ENCODE peak calls at places on chromosomes 3 and 15, in four cellular contexts. G is C1 segment of cervical spinal cord, Q is brain microvascular endothelial cell, F is A549. T is an unnamed sample.

GRCh38 chr3:170692720-170693119 is 106.8 kb upstream of the SLC7A14 start:
- DNase-seq in G (no peak), Q (no peak), F (no peak), T (no peak)

GRCh38 chr3:188832146-188832545 is 339.6 kb upstream of the TPRG1 start:
- DNase-seq in G (no peak), Q (no peak), F (no peak), T (no peak)

GRCh38 chr15:28974142-28974541 is 88.4 kb downstream of the APBA2 start:
- DNase-seq in G (no peak), Q (no peak), F (no peak), T (no peak)

GRCh38 chr3:179146911-179147570 is 1.1 kb upstream of the PIK3CA start:
- DNase-seq in G (peak; percentile 48), Q (peak; percentile 71), F (peak; percentile 45), T (no peak)

GRCh38 chr3:129015388-129016105 is 14.4 kb downstream of the EFCC1 start:
- DNase-seq in G (no peak), Q (no peak), F (no peak), T (no peak)

GRCh38 chr3:188389711-188390346 is 235.9 kb downstream of the LPP start:
- DNase-seq in G (peak; percentile 18), Q (no peak), F (no peak), T (no peak)

GRCh38 chr3:194312743-194313281 is 38.3 kb downstream of the CPN2 start:
- DNase-seq in G (no peak), Q (no peak), F (no peak), T (no peak)

GRCh38 chr3:127377801-127378442 is 90.1 kb upstream of the PRR20G start:
- DNase-seq in G (no peak), Q (no peak), F (no peak), T (no peak)

GRCh38 chr3:53426918-53427317 is 67.5 kb upstream of the CACNA1D start:
- DNase-seq in G (no peak), Q (no peak), F (no peak), T (no peak)

GRCh38 chr3:193030276-193030675 is 112.6 kb upstream of the MB21D2 start:
- DNase-seq in G (no peak), Q (peak; percentile 30), F (no peak), T (no peak)

GRCh38 chr3:35448681-35449080 is 190.6 kb upstream of the ARPP21 start:
- DNase-seq in G (no peak), Q (no peak), F (no peak), T (no peak)

GRCh38 chr15:43441316-43441715 is 51.6 kb downstream of the TP53BP1 start:
- DNase-seq in G (no peak), Q (peak; percentile 37), F (peak; percentile 23), T (no peak)

GRCh38 chr3:78268716-78269668 is 1229.1 kb downstream of the ROBO2 start:
- DNase-seq in G (no peak), Q (no peak), F (no peak), T (no peak)

GRCh38 chr15:99931703-99932603 is 198.7 kb upstream of the LYSMD4 start:
- DNase-seq in G (no peak), Q (no peak), F (no peak), T (no peak)

GRCh38 chr15:48331796-48332641 is 790 bp downstream of the DUT start:
- DNase-seq in G (peak; percentile 86), Q (peak; percentile 24), F (peak; percentile 33), T (peak; percentile 69)

GRCh38 chr3:54856271-54856670 is 71.6 kb downstream of the LRTM1 start:
- DNase-seq in G (no peak), Q (no peak), F (no peak), T (no peak)

GRCh38 chr3:44926921-44927320 is 49.1 kb downstream of the ZDHHC3 start:
- DNase-seq in G (no peak), Q (no peak), F (no peak), T (no peak)

GRCh38 chr3:46660543-46661523 is 32.6 kb downstream of the ALS2CL start:
- DNase-seq in G (no peak), Q (no peak), F (no peak), T (no peak)

GRCh38 chr3:196192036-196193001 is 18.9 kb downstream of the ZDHHC19 start:
- DNase-seq in G (no peak), Q (no peak), F (no peak), T (no peak)

GRCh38 chr15:85800460-85801123 is 5.9 kb upstream of the KLHL25 start:
- DNase-seq in G (no peak), Q (peak; percentile 27), F (peak; percentile 91), T (no peak)

GRCh38 chr15:74780983-74781672 is 752 bp upstream of the CSK start:
- DNase-seq in G (no peak), Q (no peak), F (no peak), T (no peak)

GRCh38 chr3:96259-96658 is 100.3 kb upstream of the CHL1 start:
- DNase-seq in G (no peak), Q (no peak), F (no peak), T (no peak)

GRCh38 chr3:36907911-36908646 is 36.8 kb downstream of the TRANK1 start:
- DNase-seq in G (no peak), Q (peak; percentile 52), F (peak; percentile 79), T (no peak)

GRCh38 chr15:96230557-96231181 is 99.8 kb upstream of the NR2F2 start:
- DNase-seq in G (no peak), Q (peak; percentile 27), F (peak; percentile 50), T (no peak)

GRCh38 chr15:28129261-28129848 is 30.2 kb upstream of the OCA2 start:
- DNase-seq in G (no peak), Q (no peak), F (no peak), T (no peak)

GRCh38 chr3:45547764-45548683 is 46.5 kb upstream of the LIMD1 start:
- DNase-seq in G (no peak), Q (no peak), F (no peak), T (no peak)

GRCh38 chr15:33292718-33293307 is 18.0 kb upstream of the RYR3 start:
- DNase-seq in G (no peak), Q (peak; percentile 62), F (peak; percentile 59), T (no peak)

GRCh38 chr3:125051205-125051604 is 4.6 kb downstream of the HEG1 start:
- DNase-seq in G (no peak), Q (no peak), F (no peak), T (no peak)

GRCh38 chr15:72319360-72319984 is 485 bp downstream of the CELF6 start:
- DNase-seq in G (peak; percentile 55), Q (peak; percentile 13), F (peak; percentile 82), T (no peak)

GRCh38 chr3:27165348-27165747 is 203.8 kb downstream of the NEK10 start:
- DNase-seq in G (no peak), Q (peak; percentile 65), F (no peak), T (no peak)

GRCh38 chr3:150348500-150348899 is 59.6 kb upstream of the TSC22D2 start:
- DNase-seq in G (no peak), Q (peak; percentile 92), F (peak; percentile 81), T (no peak)

GRCh38 chr3:185362850-185363661 is at the start of gene MAP3K13:
- DNase-seq in G (peak; percentile 82), Q (peak; percentile 97), F (peak; percentile 79), T (peak; percentile 50)

GRCh38 chr3:189282751-189283150 is 111.0 kb downstream of the TPRG1 start:
- DNase-seq in G (no peak), Q (no peak), F (no peak), T (no peak)

GRCh38 chr3:142915636-142916035 is 26.8 kb upstream of the PCOLCE2 start:
- DNase-seq in G (no peak), Q (no peak), F (no peak), T (no peak)

GRCh38 chr3:134869153-134869726 is 74.2 kb downstream of the EPHB1 start:
- DNase-seq in G (no peak), Q (no peak), F (no peak), T (no peak)

GRCh38 chr3:165206454-165207266 is 10.5 kb upstream of the SLITRK3 start:
- DNase-seq in G (peak; percentile 45), Q (peak; percentile 74), F (peak; percentile 53), T (no peak)

GRCh38 chr3:135456182-135456790 is 509.2 kb upstream of the PPP2R3A start:
- DNase-seq in G (no peak), Q (no peak), F (no peak), T (no peak)

GRCh38 chr3:71710906-71711494 is 14.2 kb downstream of the EIF4E3 start:
- DNase-seq in G (no peak), Q (peak; percentile 18), F (peak; percentile 70), T (no peak)

GRCh38 chr3:122679467-122680291 is 960 bp upstream of the PARP14 start:
- DNase-seq in G (peak; percentile 40), Q (no peak), F (peak; percentile 16), T (no peak)